ENCODE peak calls at places on chromosomes 13 and 19, in ten cellular contexts. One of them, this sample, is unnamed.

GRCh38 chr19:3873151-3873550 is 4.3 kb upstream of the ZFR2 start:
- DNase-seq in LoVo: no peak
- DNase-seq in HFF-Myc: no peak
- DNase-seq in lung microvascular endothelial cell: no peak
- DNase-seq in A549: no peak
- DNase-seq in stimulated activated CD4-positive, alpha-beta T cell treated with anti-CD3 and anti-CD28 coated beads, TNF-alpha, amount 100 ng/mL, for 1 hour: no peak
- DNase-seq in choroid plexus epithelial cell: no peak
- DNase-seq in B cell: no peak
- DNase-seq in activated CD8-positive, alpha-beta memory T cell treated with anti-CD3 and anti-CD28 coated beads, Interleukin-2, amount 10 ng/mL, durations not matched to agents 7 days and 5 days: no peak
- DNase-seq in AG04450: no peak
- DNase-seq in this sample: no peak

GRCh38 chr19:12064266-12065099 is at the start of gene ZNF844:
- DNase-seq in LoVo: no peak
- DNase-seq in HFF-Myc: no peak
- DNase-seq in lung microvascular endothelial cell: peak; percentile 91
- DNase-seq in A549: no peak
- DNase-seq in stimulated activated CD4-positive, alpha-beta T cell treated with anti-CD3 and anti-CD28 coated beads, TNF-alpha, amount 100 ng/mL, for 1 hour: peak; percentile 27
- DNase-seq in choroid plexus epithelial cell: peak; percentile 93
- DNase-seq in B cell: peak; percentile 94
- DNase-seq in activated CD8-positive, alpha-beta memory T cell treated with anti-CD3 and anti-CD28 coated beads, Interleukin-2, amount 10 ng/mL, durations not matched to agents 7 days and 5 days: peak; percentile 76
- DNase-seq in AG04450: peak; percentile 57
- DNase-seq in this sample: peak; percentile 89

GRCh38 chr19:715347-715746 is 6.6 kb downstream of the PALM start:
- DNase-seq in LoVo: no peak
- DNase-seq in HFF-Myc: no peak
- DNase-seq in lung microvascular endothelial cell: no peak
- DNase-seq in A549: no peak
- DNase-seq in stimulated activated CD4-positive, alpha-beta T cell treated with anti-CD3 and anti-CD28 coated beads, TNF-alpha, amount 100 ng/mL, for 1 hour: no peak
- DNase-seq in choroid plexus epithelial cell: no peak
- DNase-seq in B cell: no peak
- DNase-seq in activated CD8-positive, alpha-beta memory T cell treated with anti-CD3 and anti-CD28 coated beads, Interleukin-2, amount 10 ng/mL, durations not matched to agents 7 days and 5 days: no peak
- DNase-seq in AG04450: no peak
- DNase-seq in this sample: no peak

GRCh38 chr13:27627377-27627776 is 5.7 kb downstream of the POLR1D start:
- DNase-seq in LoVo: no peak
- DNase-seq in HFF-Myc: no peak
- DNase-seq in lung microvascular endothelial cell: no peak
- DNase-seq in A549: no peak
- DNase-seq in stimulated activated CD4-positive, alpha-beta T cell treated with anti-CD3 and anti-CD28 coated beads, TNF-alpha, amount 100 ng/mL, for 1 hour: no peak
- DNase-seq in choroid plexus epithelial cell: no peak
- DNase-seq in B cell: no peak
- DNase-seq in activated CD8-positive, alpha-beta memory T cell treated with anti-CD3 and anti-CD28 coated beads, Interleukin-2, amount 10 ng/mL, durations not matched to agents 7 days and 5 days: no peak
- DNase-seq in AG04450: no peak
- DNase-seq in this sample: no peak

GRCh38 chr19:56403261-56403660 is 871 bp upstream of the ZNF583 start:
- DNase-seq in LoVo: no peak
- DNase-seq in HFF-Myc: no peak
- DNase-seq in lung microvascular endothelial cell: peak; percentile 33
- DNase-seq in A549: no peak
- DNase-seq in stimulated activated CD4-positive, alpha-beta T cell treated with anti-CD3 and anti-CD28 coated beads, TNF-alpha, amount 100 ng/mL, for 1 hour: no peak
- DNase-seq in choroid plexus epithelial cell: peak; percentile 36
- DNase-seq in B cell: no peak
- DNase-seq in activated CD8-positive, alpha-beta memory T cell treated with anti-CD3 and anti-CD28 coated beads, Interleukin-2, amount 10 ng/mL, durations not matched to agents 7 days and 5 days: no peak
- DNase-seq in AG04450: peak; percentile 3
- DNase-seq in this sample: no peak

GRCh38 chr13:109941951-109942350 is 155.6 kb upstream of the IRS2 start:
- DNase-seq in LoVo: no peak
- DNase-seq in HFF-Myc: no peak
- DNase-seq in lung microvascular endothelial cell: no peak
- DNase-seq in A549: no peak
- DNase-seq in stimulated activated CD4-positive, alpha-beta T cell treated with anti-CD3 and anti-CD28 coated beads, TNF-alpha, amount 100 ng/mL, for 1 hour: no peak
- DNase-seq in choroid plexus epithelial cell: peak; percentile 38
- DNase-seq in B cell: no peak
- DNase-seq in activated CD8-positive, alpha-beta memory T cell treated with anti-CD3 and anti-CD28 coated beads, Interleukin-2, amount 10 ng/mL, durations not matched to agents 7 days and 5 days: no peak
- DNase-seq in AG04450: no peak
- DNase-seq in this sample: no peak

GRCh38 chr13:20856650-20857049 is 45.9 kb downstream of the XPO4 start:
- DNase-seq in LoVo: no peak
- DNase-seq in HFF-Myc: no peak
- DNase-seq in lung microvascular endothelial cell: no peak
- DNase-seq in A549: no peak
- DNase-seq in stimulated activated CD4-positive, alpha-beta T cell treated with anti-CD3 and anti-CD28 coated beads, TNF-alpha, amount 100 ng/mL, for 1 hour: no peak
- DNase-seq in choroid plexus epithelial cell: no peak
- DNase-seq in B cell: no peak
- DNase-seq in activated CD8-positive, alpha-beta memory T cell treated with anti-CD3 and anti-CD28 coated beads, Interleukin-2, amount 10 ng/mL, durations not matched to agents 7 days and 5 days: no peak
- DNase-seq in AG04450: no peak
- DNase-seq in this sample: no peak

GRCh38 chr13:66675620-66676019 is 554.5 kb downstream of the PCDH9 start:
- DNase-seq in LoVo: no peak
- DNase-seq in HFF-Myc: no peak
- DNase-seq in lung microvascular endothelial cell: no peak
- DNase-seq in A549: no peak
- DNase-seq in stimulated activated CD4-positive, alpha-beta T cell treated with anti-CD3 and anti-CD28 coated beads, TNF-alpha, amount 100 ng/mL, for 1 hour: no peak
- DNase-seq in choroid plexus epithelial cell: peak; percentile 57
- DNase-seq in B cell: no peak
- DNase-seq in activated CD8-positive, alpha-beta memory T cell treated with anti-CD3 and anti-CD28 coated beads, Interleukin-2, amount 10 ng/mL, durations not matched to agents 7 days and 5 days: no peak
- DNase-seq in AG04450: no peak
- DNase-seq in this sample: no peak

GRCh38 chr19:44757735-44758505 is 9.4 kb downstream of the BCL3 start:
- DNase-seq in LoVo: no peak
- DNase-seq in HFF-Myc: no peak
- DNase-seq in lung microvascular endothelial cell: peak; percentile 72
- DNase-seq in A549: no peak
- DNase-seq in stimulated activated CD4-positive, alpha-beta T cell treated with anti-CD3 and anti-CD28 coated beads, TNF-alpha, amount 100 ng/mL, for 1 hour: no peak
- DNase-seq in choroid plexus epithelial cell: peak; percentile 75
- DNase-seq in B cell: peak; percentile 37
- DNase-seq in activated CD8-positive, alpha-beta memory T cell treated with anti-CD3 and anti-CD28 coated beads, Interleukin-2, amount 10 ng/mL, durations not matched to agents 7 days and 5 days: no peak
- DNase-seq in AG04450: no peak
- DNase-seq in this sample: no peak

GRCh38 chr13:48501705-48502104 is 31.2 kb downstream of the RCBTB2 start:
- DNase-seq in LoVo: no peak
- DNase-seq in HFF-Myc: no peak
- DNase-seq in lung microvascular endothelial cell: no peak
- DNase-seq in A549: no peak
- DNase-seq in stimulated activated CD4-positive, alpha-beta T cell treated with anti-CD3 and anti-CD28 coated beads, TNF-alpha, amount 100 ng/mL, for 1 hour: no peak
- DNase-seq in choroid plexus epithelial cell: peak; percentile 8
- DNase-seq in B cell: no peak
- DNase-seq in activated CD8-positive, alpha-beta memory T cell treated with anti-CD3 and anti-CD28 coated beads, Interleukin-2, amount 10 ng/mL, durations not matched to agents 7 days and 5 days: no peak
- DNase-seq in AG04450: no peak
- DNase-seq in this sample: peak; percentile 17

GRCh38 chr19:4707956-4708650 is 15.5 kb downstream of the DPP9 start:
- DNase-seq in LoVo: no peak
- DNase-seq in HFF-Myc: no peak
- DNase-seq in lung microvascular endothelial cell: no peak
- DNase-seq in A549: no peak
- DNase-seq in stimulated activated CD4-positive, alpha-beta T cell treated with anti-CD3 and anti-CD28 coated beads, TNF-alpha, amount 100 ng/mL, for 1 hour: no peak
- DNase-seq in choroid plexus epithelial cell: peak; percentile 64
- DNase-seq in B cell: no peak
- DNase-seq in activated CD8-positive, alpha-beta memory T cell treated with anti-CD3 and anti-CD28 coated beads, Interleukin-2, amount 10 ng/mL, durations not matched to agents 7 days and 5 days: no peak
- DNase-seq in AG04450: no peak
- DNase-seq in this sample: no peak

GRCh38 chr13:84255226-84255625 is 373.0 kb upstream of the SLITRK1 start:
- DNase-seq in LoVo: no peak
- DNase-seq in HFF-Myc: no peak
- DNase-seq in lung microvascular endothelial cell: no peak
- DNase-seq in A549: no peak
- DNase-seq in stimulated activated CD4-positive, alpha-beta T cell treated with anti-CD3 and anti-CD28 coated beads, TNF-alpha, amount 100 ng/mL, for 1 hour: no peak
- DNase-seq in choroid plexus epithelial cell: no peak
- DNase-seq in B cell: no peak
- DNase-seq in activated CD8-positive, alpha-beta memory T cell treated with anti-CD3 and anti-CD28 coated beads, Interleukin-2, amount 10 ng/mL, durations not matched to agents 7 days and 5 days: no peak
- DNase-seq in AG04450: no peak
- DNase-seq in this sample: no peak

GRCh38 chr19:6519289-6519688 is 11.5 kb upstream of the TNFSF9 start:
- DNase-seq in LoVo: peak; percentile 78
- DNase-seq in HFF-Myc: no peak
- DNase-seq in lung microvascular endothelial cell: peak; percentile 68
- DNase-seq in A549: peak; percentile 69
- DNase-seq in stimulated activated CD4-positive, alpha-beta T cell treated with anti-CD3 and anti-CD28 coated beads, TNF-alpha, amount 100 ng/mL, for 1 hour: no peak
- DNase-seq in choroid plexus epithelial cell: peak; percentile 74
- DNase-seq in B cell: no peak
- DNase-seq in activated CD8-positive, alpha-beta memory T cell treated with anti-CD3 and anti-CD28 coated beads, Interleukin-2, amount 10 ng/mL, durations not matched to agents 7 days and 5 days: no peak
- DNase-seq in AG04450: no peak
- DNase-seq in this sample: no peak

GRCh38 chr13:27820524-27821482 is 28.5 kb downstream of the GSX1 start:
- DNase-seq in LoVo: no peak
- DNase-seq in HFF-Myc: no peak
- DNase-seq in lung microvascular endothelial cell: no peak
- DNase-seq in A549: no peak
- DNase-seq in stimulated activated CD4-positive, alpha-beta T cell treated with anti-CD3 and anti-CD28 coated beads, TNF-alpha, amount 100 ng/mL, for 1 hour: no peak
- DNase-seq in choroid plexus epithelial cell: peak; percentile 2
- DNase-seq in B cell: no peak
- DNase-seq in activated CD8-positive, alpha-beta memory T cell treated with anti-CD3 and anti-CD28 coated beads, Interleukin-2, amount 10 ng/mL, durations not matched to agents 7 days and 5 days: no peak
- DNase-seq in AG04450: no peak
- DNase-seq in this sample: no peak

GRCh38 chr13:75702476-75702875 is 66.3 kb downstream of the LMO7 start:
- DNase-seq in LoVo: no peak
- DNase-seq in HFF-Myc: no peak
- DNase-seq in lung microvascular endothelial cell: no peak
- DNase-seq in A549: no peak
- DNase-seq in stimulated activated CD4-positive, alpha-beta T cell treated with anti-CD3 and anti-CD28 coated beads, TNF-alpha, amount 100 ng/mL, for 1 hour: no peak
- DNase-seq in choroid plexus epithelial cell: no peak
- DNase-seq in B cell: no peak
- DNase-seq in activated CD8-positive, alpha-beta memory T cell treated with anti-CD3 and anti-CD28 coated beads, Interleukin-2, amount 10 ng/mL, durations not matched to agents 7 days and 5 days: no peak
- DNase-seq in AG04450: no peak
- DNase-seq in this sample: no peak

GRCh38 chr19:2420490-2420889 is 6.9 kb downstream of the TIMM13 start:
- DNase-seq in LoVo: no peak
- DNase-seq in HFF-Myc: no peak
- DNase-seq in lung microvascular endothelial cell: no peak
- DNase-seq in A549: no peak
- DNase-seq in stimulated activated CD4-positive, alpha-beta T cell treated with anti-CD3 and anti-CD28 coated beads, TNF-alpha, amount 100 ng/mL, for 1 hour: no peak
- DNase-seq in choroid plexus epithelial cell: no peak
- DNase-seq in B cell: no peak
- DNase-seq in activated CD8-positive, alpha-beta memory T cell treated with anti-CD3 and anti-CD28 coated beads, Interleukin-2, amount 10 ng/mL, durations not matched to agents 7 days and 5 days: no peak
- DNase-seq in AG04450: no peak
- DNase-seq in this sample: no peak

GRCh38 chr19:16509141-16510061 is 13.2 kb downstream of the C19orf44 start:
- DNase-seq in LoVo: no peak
- DNase-seq in HFF-Myc: no peak
- DNase-seq in lung microvascular endothelial cell: no peak
- DNase-seq in A549: no peak
- DNase-seq in stimulated activated CD4-positive, alpha-beta T cell treated with anti-CD3 and anti-CD28 coated beads, TNF-alpha, amount 100 ng/mL, for 1 hour: no peak
- DNase-seq in choroid plexus epithelial cell: no peak
- DNase-seq in B cell: no peak
- DNase-seq in activated CD8-positive, alpha-beta memory T cell treated with anti-CD3 and anti-CD28 coated beads, Interleukin-2, amount 10 ng/mL, durations not matched to agents 7 days and 5 days: no peak
- DNase-seq in AG04450: peak; percentile 20
- DNase-seq in this sample: no peak

GRCh38 chr19:5913739-5914357 is at the start of gene CAPS:
- DNase-seq in LoVo: peak; percentile 30
- DNase-seq in HFF-Myc: no peak
- DNase-seq in lung microvascular endothelial cell: no peak
- DNase-seq in A549: peak; percentile 26
- DNase-seq in stimulated activated CD4-positive, alpha-beta T cell treated with anti-CD3 and anti-CD28 coated beads, TNF-alpha, amount 100 ng/mL, for 1 hour: no peak
- DNase-seq in choroid plexus epithelial cell: peak; percentile 23
- DNase-seq in B cell: no peak
- DNase-seq in activated CD8-positive, alpha-beta memory T cell treated with anti-CD3 and anti-CD28 coated beads, Interleukin-2, amount 10 ng/mL, durations not matched to agents 7 days and 5 days: no peak
- DNase-seq in AG04450: no peak
- DNase-seq in this sample: no peak

This sample was measured in OCI-LY7.